ENCODE peak calls at places on chromosomes 1 and 21, in five cellular contexts. B is ovary, C is fibroblast of pulmonary artery, W is fibroblast of lung, H is cardiac fibroblast. S is an unnamed sample.

GRCh38 chr1:229342305-229342901 is 444 bp downstream of the CCSAP start:
- DNase-seq in W (peak), B (peak), H (peak), C (peak), S (peak)

GRCh38 chr1:72635719-72636118 is 353.4 kb upstream of the NEGR1 start:
- DNase-seq in W (peak), H (peak), C (peak), B (no peak), S (no peak)

GRCh38 chr1:167094690-167095089 is 815 bp downstream of the STYXL2 start:
- DNase-seq in B (no peak), H (no peak), W (no peak), C (no peak), S (no peak)

GRCh38 chr1:29453502-29454240 is 217.3 kb downstream of the PTPRU start:
- DNase-seq in B (peak), H (peak), W (peak), C (peak), S (peak)

GRCh38 chr1:174825127-174825526 is 174.6 kb upstream of the CACYBP start:
- DNase-seq in W (no peak), B (no peak), H (no peak), C (no peak), S (no peak)

GRCh38 chr1:165632152-165632469 is 1.1 kb downstream of the MGST3 start:
- DNase-seq in W (no peak), H (no peak), C (no peak), B (no peak), S (no peak)

GRCh38 chr1:172893146-172893841 is 157.4 kb downstream of the TNFSF18 start:
- DNase-seq in C (peak), B (peak), H (peak), W (peak), S (no peak)

GRCh38 chr1:239386453-239387303 is at the start of gene CHRM3:
- DNase-seq in C (no peak), H (peak), W (no peak), B (peak), S (peak)

GRCh38 chr1:212938846-212939245 is 11.5 kb upstream of the VASH2 start:
- DNase-seq in W (no peak), H (no peak), B (no peak), C (no peak), S (no peak)

GRCh38 chr21:27570306-27570868 is 603.5 kb upstream of the ADAMTS5 start:
- DNase-seq in W (peak), B (peak), C (peak), H (peak), S (peak)

GRCh38 chr21:45875881-45876280 is 105.7 kb upstream of the COL6A1 start:
- DNase-seq in B (no peak), C (no peak), W (no peak), H (no peak), S (no peak)

GRCh38 chr1:62391369-62391971 is 45.4 kb upstream of the USP1 start:
- DNase-seq in W (peak), C (no peak), B (no peak), H (no peak), S (no peak)

GRCh38 chr1:227245613-227246320 is 72.5 kb downstream of the CDC42BPA start:
- DNase-seq in C (no peak), H (no peak), B (no peak), W (no peak), S (peak)

GRCh38 chr1:200867018-200867811 is 5.6 kb upstream of the GPR25 start:
- DNase-seq in B (no peak), H (peak), W (peak), C (no peak), S (peak)

GRCh38 chr1:109628540-109629321 is 9.1 kb downstream of the AMPD2 start:
- DNase-seq in C (no peak), W (no peak), B (peak), H (peak), S (peak)

GRCh38 chr1:155125511-155125945 is 2.1 kb upstream of the EFNA1 start:
- DNase-seq in H (no peak), W (no peak), B (no peak), C (no peak), S (peak)

GRCh38 chr21:44575307-44576024 is 1.9 kb downstream of the KRTAP10-4 start:
- DNase-seq in C (no peak), B (no peak), W (no peak), H (no peak), S (no peak)

GRCh38 chr1:231934797-231935196 is 308.2 kb downstream of the DISC1 start:
- DNase-seq in B (no peak), H (no peak), C (peak), W (peak), S (peak)

GRCh38 chr1:25525360-25525688 is 18.1 kb upstream of the LDLRAP1 start:
- DNase-seq in W (no peak), B (no peak), C (no peak), H (no peak), S (no peak)

GRCh38 chr1:177020861-177021589 is 143.5 kb downstream of the ASTN1 start:
- DNase-seq in C (no peak), W (no peak), B (no peak), H (no peak), S (no peak)

GRCh38 chr1:63276625-63277024 is 45.7 kb upstream of the FOXD3 start:
- DNase-seq in B (no peak), H (no peak), C (no peak), W (no peak), S (no peak)

GRCh38 chr1:185680453-185680852 is 53.7 kb upstream of the HMCN1 start:
- DNase-seq in W (no peak), B (no peak), C (no peak), H (no peak), S (no peak)

GRCh38 chr1:169483500-169483966 is 2.2 kb downstream of the SLC19A2 start:
- DNase-seq in C (peak), B (peak), H (peak), W (peak), S (peak)

GRCh38 chr1:21814241-21814918 is 2.3 kb downstream of the LDLRAD2 start:
- DNase-seq in W (no peak), C (no peak), B (no peak), H (no peak), S (no peak)

GRCh38 chr1:61585714-61586113 is 139.2 kb downstream of the TM2D1 start:
- DNase-seq in B (no peak), H (no peak), W (no peak), C (no peak), S (peak)

GRCh38 chr1:2810281-2810680 is 8.8 kb upstream of the TTC34 start:
- DNase-seq in W (no peak), C (no peak), H (no peak), B (no peak), S (no peak)
- TF ChIP-seq CTCF in W (no peak), C (no peak), H (no peak), B (no peak), S (no peak)

GRCh38 chr1:116983678-116984077 is 17.9 kb upstream of the CD101 start:
- DNase-seq in C (no peak), B (no peak), W (no peak), H (no peak), S (no peak)

GRCh38 chr1:116982319-116983004 is 19.1 kb upstream of the CD101 start:
- DNase-seq in B (no peak), H (no peak), C (no peak), W (no peak), S (no peak)

GRCh38 chr1:116984406-116985160 is 17.0 kb upstream of the CD101 start:
- DNase-seq in B (no peak), C (no peak), H (no peak), W (no peak), S (no peak)

GRCh38 chr1:116981521-116982037 is 20.0 kb upstream of the CD101 start:
- DNase-seq in C (no peak), B (no peak), W (no peak), H (no peak), S (no peak)

GRCh38 chr1:116983112-116983511 is 18.4 kb upstream of the CD101 start:
- DNase-seq in C (no peak), H (no peak), B (no peak), W (no peak), S (no peak)
- H3K4me3 ChIP-seq in C (no peak), H (no peak), B (no peak), W (no peak), S (no peak)

GRCh38 chr1:193339396-193339795 is 153.0 kb upstream of the B3GALT2 start:
- DNase-seq in W (no peak), B (no peak), C (no peak), H (no peak), S (no peak)

GRCh38 chr1:193335797-193336428 is 149.5 kb upstream of the B3GALT2 start:
- DNase-seq in H (peak), B (no peak), C (peak), W (peak), S (no peak)

GRCh38 chr1:193333166-193333565 is 146.8 kb upstream of the B3GALT2 start:
- DNase-seq in B (no peak), H (no peak), W (no peak), C (no peak), S (no peak)

GRCh38 chr1:193342811-193343210 is 156.4 kb upstream of the B3GALT2 start:
- DNase-seq in W (no peak), B (no peak), H (no peak), C (no peak), S (no peak)

DNA sequence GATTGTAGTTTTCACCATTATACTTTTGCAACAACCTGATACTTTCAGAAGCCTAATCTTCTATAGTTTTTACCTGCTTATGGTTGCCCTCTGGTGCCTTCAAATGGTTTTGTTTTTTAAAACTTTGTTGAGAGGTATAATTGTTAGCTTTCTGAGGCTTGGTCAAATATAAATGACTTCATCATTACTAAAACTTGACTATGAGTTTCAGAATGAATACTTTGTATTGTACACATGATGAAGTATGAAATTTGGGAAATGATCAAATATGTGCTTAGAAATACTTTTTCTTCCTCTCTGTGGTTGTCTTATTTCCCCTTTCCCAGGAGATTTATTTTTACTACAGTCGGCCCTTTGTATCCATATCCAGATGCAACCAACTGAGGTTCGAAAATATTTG is 151.8 kb upstream of the B3GALT2 start:
- DNase-seq in W (peak), C (no peak), B (no peak), H (peak), S (peak)
- TF ChIP-seq CTCF in W (no peak), C (peak), B (no peak), H (peak), S (peak)

GRCh38 chr1:225508538-225509375 is 80.9 kb upstream of the LBR start:
- DNase-seq in C (peak), H (peak), W (peak), B (peak), S (peak)
- H3K4me3 ChIP-seq in C (no peak), H (no peak), W (no peak), B (no peak), S (no peak)

GRCh38 chr1:241411776-241412338 is 54.9 kb upstream of the RGS7 start:
- DNase-seq in B (no peak), C (no peak), H (peak), W (no peak), S (no peak)

GRCh38 chr1:241411056-241411775 is 54.2 kb upstream of the RGS7 start:
- DNase-seq in H (peak), C (no peak), W (peak), B (no peak), S (no peak)

GRCh38 chr1:241412646-241413045 is 55.6 kb upstream of the RGS7 start:
- DNase-seq in B (no peak), W (no peak), C (no peak), H (no peak), S (no peak)

GRCh38 chr1:241406421-241406820 is 49.4 kb upstream of the RGS7 start:
- DNase-seq in C (no peak), B (no peak), H (no peak), W (no peak), S (no peak)

GRCh38 chr1:241408170-241408569 is 51.2 kb upstream of the RGS7 start:
- DNase-seq in B (no peak), C (peak), H (peak), W (peak), S (peak)
- TF ChIP-seq CTCF in B (no peak), C (no peak), H (no peak), W (peak), S (no peak)

DNA sequence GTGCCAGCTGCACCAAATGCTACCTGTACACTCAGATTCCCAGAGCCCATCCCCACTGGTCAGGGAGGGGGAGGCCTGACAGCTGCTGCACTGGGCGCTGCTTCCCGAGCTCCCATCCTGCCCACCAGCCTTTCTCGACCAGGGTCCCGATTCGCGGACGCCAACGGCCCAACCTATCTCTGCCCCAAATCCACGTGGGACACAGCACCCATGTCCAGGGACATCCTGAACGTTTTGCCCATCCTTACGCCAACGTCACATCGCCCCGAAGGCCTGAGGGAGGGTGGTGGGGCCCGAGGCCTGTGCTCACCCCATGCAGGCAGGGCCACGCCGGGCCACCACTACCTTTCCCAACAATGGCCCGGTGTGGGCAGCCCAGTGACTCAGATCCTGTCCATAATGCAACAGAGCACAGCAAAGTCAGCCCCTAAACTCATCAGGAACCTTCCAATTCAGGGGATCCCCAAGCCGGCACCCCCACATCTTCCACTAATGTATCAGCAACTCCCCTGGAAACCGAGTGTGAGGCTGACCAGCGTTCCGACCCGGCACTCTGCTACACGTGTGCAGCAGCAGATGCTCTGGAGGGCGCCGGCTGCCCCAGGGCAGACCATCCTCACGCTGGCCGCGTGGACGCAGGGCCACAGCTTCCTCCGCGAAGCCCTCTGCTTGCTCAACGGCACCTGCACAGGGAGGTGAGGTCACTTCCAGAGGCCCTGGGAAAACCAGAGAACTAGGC is 11.3 kb upstream of the TMEM240 start:
- DNase-seq in W (no peak), H (no peak), C (no peak), B (no peak), S (no peak)
- H3K4me3 ChIP-seq in W (no peak), H (no peak), C (no peak), B (no peak), S (no peak)